ENCODE peak calls at places on chromosomes 5 and 9, in seven cellular contexts. L is brain microvascular endothelial cell, Q is tibial nerve, W is BJ, K is A549, H is H1, J is spleen. E is an unnamed sample.

GRCh38 chr5:172766287-172767104 is 4.5 kb downstream of the DUSP1 start:
- DNase-seq in Q (peak), W (peak), H (no peak), J (no peak), L (peak), K (no peak), E (peak)

GRCh38 chr5:1057841-1058548 is 49.4 kb downstream of the NKD2 start:
- DNase-seq in W (no peak), K (no peak), Q (no peak), L (no peak), H (no peak), J (no peak), E (peak)

GRCh38 chr9:133117271-133118178 is 3.5 kb downstream of the RALGDS start:
- DNase-seq in K (no peak), Q (no peak), W (no peak), L (no peak), J (peak), H (no peak), E (peak)

GRCh38 chr5:28896949-28897348 is 1858.6 kb upstream of the CDH9 start:
- DNase-seq in W (no peak), L (no peak), H (no peak), J (no peak), Q (no peak), K (peak), E (no peak)

GRCh38 chr5:54217826-54218503 is 92.4 kb downstream of the ARL15 start:
- DNase-seq in W (peak), L (peak), J (no peak), H (no peak), K (peak), Q (no peak), E (no peak)

GRCh38 chr5:83553000-83553486 is 81.5 kb downstream of the VCAN start:
- DNase-seq in H (no peak), L (no peak), Q (no peak), W (no peak), J (no peak), K (no peak), E (no peak)

GRCh38 chr9:112850840-112851239 is 39.8 kb downstream of the SLC46A2 start:
- DNase-seq in K (no peak), H (no peak), J (no peak), Q (no peak), W (no peak), L (no peak), E (no peak)

GRCh38 chr9:81410201-81410600 is 279.1 kb downstream of the TLE1 start:
- DNase-seq in J (no peak), H (no peak), K (peak), W (peak), Q (no peak), L (peak), E (no peak)

GRCh38 chr5:96177303-96177869 is 215.7 kb upstream of the ELL2 start:
- DNase-seq in L (peak), K (no peak), H (no peak), Q (no peak), J (no peak), W (peak), E (no peak)

GRCh38 chr5:41048986-41049385 is 22.2 kb downstream of the MROH2B start:
- DNase-seq in L (no peak), Q (no peak), W (no peak), J (no peak), K (no peak), H (no peak), E (no peak)

GRCh38 chr5:34932947-34933346 is 3.6 kb downstream of the DNAJC21 start:
- DNase-seq in K (no peak), J (no peak), Q (no peak), H (no peak), L (no peak), W (no peak), E (no peak)

GRCh38 chr5:144467795-144468194 is 297.1 kb downstream of the KCTD16 start:
- DNase-seq in Q (no peak), H (no peak), L (peak), J (no peak), K (peak), W (no peak), E (no peak)

DNA sequence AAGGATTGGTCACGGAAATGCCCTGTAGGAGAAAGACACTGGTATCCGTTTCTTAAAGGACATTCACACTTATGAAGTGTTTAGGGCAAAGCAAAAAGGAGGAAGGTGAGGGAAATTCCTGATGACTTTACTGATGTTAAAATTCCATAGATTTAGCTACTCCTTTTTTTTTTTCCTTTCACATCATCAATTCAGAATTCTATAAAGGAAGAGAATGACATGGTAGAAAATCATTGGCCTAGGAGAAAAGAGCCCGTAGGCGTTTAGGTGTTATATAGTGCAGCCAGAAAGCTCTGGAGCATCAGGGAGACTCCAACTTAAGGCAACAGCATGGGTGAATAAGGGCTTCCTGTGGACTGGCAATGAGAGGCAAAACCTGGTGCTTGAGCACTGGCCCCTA is at the start of gene TSLP:
- DNase-seq in W (no peak), K (no peak), H (no peak), J (no peak), Q (no peak), L (no peak), E (no peak)
- H3K4me3 ChIP-seq in W (peak), K (no peak), H (peak), J (peak), Q (peak), L (peak), E (no peak)

GRCh38 chr9:71446499-71447411 is 321.6 kb downstream of the CEMIP2 start:
- DNase-seq in H (peak), L (peak), Q (no peak), K (peak), J (peak), W (peak), E (peak)
- TF ChIP-seq CTCF in H (peak), L (peak), Q (no peak), K (peak), J (no peak), W (peak), E (no peak)

GRCh38 chr5:174734571-174735497 is 10.5 kb downstream of the MSX2 start:
- DNase-seq in H (no peak), Q (no peak), K (no peak), L (no peak), W (no peak), J (no peak), E (no peak)

GRCh38 chr5:174736351-174736721 is 12.0 kb downstream of the MSX2 start:
- DNase-seq in H (no peak), Q (no peak), W (peak), J (no peak), K (no peak), L (peak), E (no peak)

GRCh38 chr5:174736777-174737176 is 12.4 kb downstream of the MSX2 start:
- DNase-seq in Q (no peak), L (no peak), H (no peak), W (no peak), J (no peak), K (no peak), E (no peak)

GRCh38 chr5:174737335-174737734 is 13.0 kb downstream of the MSX2 start:
- DNase-seq in H (no peak), L (no peak), W (no peak), J (no peak), K (no peak), Q (no peak), E (no peak)

DNA sequence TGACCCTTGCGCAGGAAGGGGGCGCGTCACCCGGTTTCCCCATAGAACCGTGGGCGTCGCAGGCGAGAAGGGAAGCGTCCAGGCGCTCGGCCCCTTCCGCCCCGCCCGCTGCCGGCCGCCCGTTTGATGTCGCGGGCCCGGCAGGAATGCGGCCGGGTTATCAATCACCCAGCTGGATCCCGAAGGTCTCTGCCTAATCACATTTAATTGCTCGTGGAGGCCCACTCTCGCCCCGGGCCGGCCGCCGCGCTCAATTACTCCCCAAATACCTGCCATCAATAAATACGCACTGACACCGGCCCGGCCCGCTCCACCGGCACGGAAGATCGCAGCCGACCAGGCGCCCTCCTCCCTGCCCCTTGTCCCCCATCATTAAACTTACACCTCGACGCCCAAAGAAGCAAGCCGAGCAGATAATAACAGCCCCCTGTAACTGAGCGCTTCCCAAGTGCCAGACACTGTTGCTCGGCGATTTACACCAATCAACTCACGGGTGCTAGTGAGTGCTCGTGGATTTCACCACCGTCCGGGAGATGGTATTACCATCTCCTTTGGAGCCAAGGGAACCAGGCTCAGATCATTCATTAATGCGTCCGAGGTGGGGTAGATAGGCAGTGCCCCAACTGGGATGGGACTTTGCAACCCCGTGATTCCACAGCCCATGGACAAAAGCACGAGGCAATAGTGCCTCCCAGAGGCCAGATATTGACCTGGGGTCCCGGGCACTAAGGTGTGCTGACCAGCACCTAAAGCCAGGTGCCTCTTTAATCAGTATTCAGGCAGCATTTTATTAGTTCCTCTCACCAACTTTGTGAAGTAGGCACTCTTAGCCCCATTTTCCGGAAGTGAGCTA is 11.3 kb downstream of the MSX2 start:
- DNase-seq in W (no peak), Q (no peak), J (no peak), K (peak), L (no peak), H (no peak), E (no peak)
- H3K4me3 ChIP-seq in W (no peak), Q (no peak), J (no peak), K (peak), L (no peak), H (peak), E (no peak)

GRCh38 chr9:87663556-87663955 is 62.4 kb upstream of the CTSL start:
- DNase-seq in J (no peak), L (no peak), H (no peak), W (no peak), Q (no peak), K (no peak), E (no peak)
- TF ChIP-seq CTCF in J (no peak), L (no peak), H (no peak), W (no peak), Q (no peak), K (no peak), E (no peak)

DNA sequence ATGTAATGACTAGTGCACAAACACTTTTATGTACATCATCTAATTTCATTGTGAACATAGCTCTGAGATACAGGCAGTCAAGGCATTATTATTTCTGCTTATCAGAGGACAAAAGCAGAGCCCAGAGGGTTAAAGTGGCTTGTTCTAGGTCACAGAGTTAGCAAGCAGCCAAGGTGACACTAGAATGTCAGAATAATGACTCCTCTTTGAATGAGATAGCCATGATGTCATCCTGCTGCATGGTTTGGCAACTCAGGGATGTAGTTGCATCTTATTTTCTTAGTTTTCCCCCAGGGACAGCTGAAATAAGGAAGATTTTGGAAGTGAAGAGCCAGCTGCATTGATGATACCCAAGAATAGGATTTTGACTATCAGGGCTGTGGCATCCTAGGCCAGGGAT is 54.4 kb downstream of the KCNV2 start:
- DNase-seq in K (no peak), W (no peak), L (no peak), H (no peak), Q (no peak), J (no peak), E (no peak)
- H3K4me3 ChIP-seq in K (no peak), W (no peak), L (no peak), H (no peak), Q (no peak), J (no peak), E (no peak)

GRCh38 chr5:71455427-71456361 is at the start of gene BDP1:
- DNase-seq in Q (peak), K (peak), W (peak), L (peak), H (peak), J (peak), E (peak)
- TF ChIP-seq CTCF in Q (peak), K (peak), W (peak), L (peak), H (peak), J (no peak), E (peak)

GRCh38 chr9:136551401-136552116 is 5.7 kb upstream of the NOTCH1 start:
- DNase-seq in J (no peak), H (no peak), K (peak), L (peak), W (no peak), Q (peak), E (peak)
- H3K4me3 ChIP-seq in J (no peak), H (peak), K (peak), L (no peak), W (peak), Q (peak), E (no peak)

DNA sequence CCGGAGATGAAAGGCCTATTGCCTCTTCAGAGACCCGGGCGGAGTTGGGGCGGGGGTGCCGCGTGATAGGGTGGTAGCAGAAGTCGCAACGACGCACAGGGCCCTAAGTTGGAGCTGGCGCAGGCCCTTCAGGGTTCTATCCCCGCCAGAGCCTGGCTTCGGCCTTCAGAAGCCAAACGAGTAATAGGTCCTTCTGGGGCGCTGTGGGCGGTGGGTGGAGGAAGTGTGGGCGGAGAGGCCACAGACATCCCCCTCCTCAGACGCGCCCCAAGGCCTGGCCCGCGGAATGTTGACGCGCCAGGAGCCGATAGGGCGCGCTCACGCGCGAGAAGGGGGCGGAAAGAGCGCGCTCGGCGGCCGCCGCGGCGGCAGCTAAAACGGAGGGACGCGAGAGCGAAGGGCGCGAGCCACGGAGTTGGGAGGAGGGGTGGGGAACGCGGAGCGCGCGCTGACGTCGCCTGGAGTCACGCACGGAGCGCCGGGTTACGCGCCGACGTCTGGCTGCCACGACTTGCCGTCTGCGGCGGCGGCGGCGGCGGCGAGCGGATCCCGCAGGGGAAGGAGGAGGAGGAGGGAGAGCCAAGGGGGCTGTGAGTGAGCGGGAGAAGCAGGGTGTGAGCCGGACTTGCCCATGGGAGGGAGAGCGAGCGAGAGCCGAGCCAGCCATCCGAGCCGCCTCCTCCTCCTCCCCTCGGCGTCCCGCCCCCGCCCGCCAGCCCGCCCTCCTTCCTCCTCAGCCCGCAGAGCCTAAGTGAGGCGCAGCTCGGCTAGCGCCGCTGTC is 6.4 kb upstream of the PURA start:
- DNase-seq in J (peak), H (no peak), K (peak), L (peak), Q (peak), W (peak), E (peak)
- TF ChIP-seq CTCF in J (no peak), H (no peak), K (peak), L (peak), Q (peak), W (peak), E (peak)

GRCh38 chr9:125750656-125751035 is 3.5 kb downstream of the PBX3 start:
- DNase-seq in H (no peak), L (no peak), K (no peak), W (no peak), Q (no peak), J (no peak), E (no peak)
- H3K4me3 ChIP-seq in H (peak), L (no peak), K (no peak), W (no peak), Q (no peak), J (no peak), E (no peak)

E was measured in kidney.